ENCODE peak calls at places on chromosome 6, in eight cellular contexts. G is heart left ventricle, L is uterus, E is esophagus squamous epithelium, U is IMR-90, H is HepG2, N is endothelial cell of umbilical vein, I is stomach. F is an unnamed sample. For H3K4me1, the result is how much of the 10 kb centered on the place peaks cover.

GRCh38 chr6:113856571-113857564 is at the start of gene MARCKS:
- DNase-seq in G (peak), L (peak), E (peak), U (peak), H (peak), N (peak), I (peak), F (peak)

GRCh38 chr6:15501806-15502450 is 160.9 kb downstream of the DTNBP1 start:
- DNase-seq in G (peak), L (peak), E (no peak), U (peak), H (no peak), N (peak), I (no peak), F (peak)

GRCh38 chr6:44043479-44044153 is 83.6 kb downstream of the MRPL14 start:
- DNase-seq in G (peak), L (peak), E (no peak), U (peak), H (no peak), N (no peak), I (no peak), F (peak)

GRCh38 chr6:81897793-81898192 is 145.3 kb upstream of the TENT5A start:
- DNase-seq in G (no peak), L (no peak), E (no peak), U (no peak), H (peak), N (no peak), I (no peak), F (no peak)

GRCh38 chr6:89984926-89985743 is 90.9 kb downstream of the GJA10 start:
- DNase-seq in G (peak), L (no peak), E (no peak), U (peak), H (no peak), N (no peak), I (no peak), F (peak)

GRCh38 chr6:37306026-37306425 is 47.8 kb upstream of the RNF8 start:
- DNase-seq in G (no peak), L (no peak), E (no peak), U (no peak), H (no peak), N (no peak), I (no peak), F (no peak)

GRCh38 chr6:168150551-168151444 is 71.8 kb upstream of the FRMD1 start:
- DNase-seq in G (no peak), L (no peak), E (no peak), U (no peak), H (no peak), N (no peak), I (no peak), F (no peak)

GRCh38 chr6:6004147-6004995 is 2.4 kb downstream of the NRN1 start:
- DNase-seq in G (no peak), L (no peak), E (no peak), U (no peak), H (no peak), N (peak), I (no peak), F (no peak)

GRCh38 chr6:136609878-136610706 is 59.9 kb upstream of the MAP7 start:
- DNase-seq in G (no peak), L (peak), E (no peak), U (peak), H (peak), N (peak), I (peak), F (no peak)

GRCh38 chr6:484086-484728 is 92.7 kb downstream of the IRF4 start:
- DNase-seq in G (no peak), L (no peak), E (no peak), U (peak), H (no peak), N (no peak), I (no peak), F (no peak)

GRCh38 chr6:84528201-84528600 is 236.2 kb downstream of the TBX18 start:
- DNase-seq in G (no peak), L (no peak), E (no peak), U (no peak), H (no peak), N (no peak), I (no peak), F (no peak)

GRCh38 chr6:57267586-57268293 is 45.6 kb upstream of the RAB23 start:
- DNase-seq in G (peak), L (no peak), E (no peak), U (peak), H (peak), N (peak), I (peak), F (peak)

GRCh38 chr6:48318670-48319069 is 207.7 kb upstream of the PTCHD4 start:
- DNase-seq in G (no peak), L (no peak), E (no peak), U (peak), H (no peak), N (peak), I (no peak), F (no peak)

GRCh38 chr6:23661549-23661948 is 464.5 kb upstream of the NRSN1 start:
- DNase-seq in G (no peak), L (no peak), E (no peak), U (no peak), H (no peak), N (no peak), I (no peak), F (no peak)

GRCh38 chr6:23659125-23659524 is 466.9 kb upstream of the NRSN1 start:
- DNase-seq in G (no peak), L (no peak), E (no peak), U (peak), H (peak), N (no peak), I (no peak), F (no peak)

DNA sequence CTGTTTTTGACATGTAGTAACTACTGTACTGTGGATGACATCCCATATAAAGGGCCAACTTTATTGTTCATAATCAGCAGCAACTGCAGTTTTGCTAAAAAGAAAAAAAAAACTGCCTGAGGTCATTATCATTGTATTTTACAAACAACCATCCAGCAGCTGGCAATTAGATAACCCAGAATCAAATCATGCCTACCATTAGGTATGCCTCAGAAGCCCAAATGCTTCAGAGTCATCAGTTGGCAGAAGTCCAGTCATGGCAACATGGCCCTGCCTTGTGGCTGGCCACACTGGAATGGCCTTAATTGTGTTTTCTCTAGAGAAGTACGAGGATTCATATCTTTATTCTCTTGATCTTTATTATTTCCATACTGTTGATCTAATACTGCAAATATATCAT is 462.4 kb upstream of the NRSN1 start:
- DNase-seq in G (no peak), L (no peak), E (no peak), U (no peak), H (no peak), N (no peak), I (no peak), F (no peak)
- H3K4me1 ChIP-seq in G (under half), L (under half), E (under half), U (under half), H (under half), N (under half), I (under half), F (under half)

DNA sequence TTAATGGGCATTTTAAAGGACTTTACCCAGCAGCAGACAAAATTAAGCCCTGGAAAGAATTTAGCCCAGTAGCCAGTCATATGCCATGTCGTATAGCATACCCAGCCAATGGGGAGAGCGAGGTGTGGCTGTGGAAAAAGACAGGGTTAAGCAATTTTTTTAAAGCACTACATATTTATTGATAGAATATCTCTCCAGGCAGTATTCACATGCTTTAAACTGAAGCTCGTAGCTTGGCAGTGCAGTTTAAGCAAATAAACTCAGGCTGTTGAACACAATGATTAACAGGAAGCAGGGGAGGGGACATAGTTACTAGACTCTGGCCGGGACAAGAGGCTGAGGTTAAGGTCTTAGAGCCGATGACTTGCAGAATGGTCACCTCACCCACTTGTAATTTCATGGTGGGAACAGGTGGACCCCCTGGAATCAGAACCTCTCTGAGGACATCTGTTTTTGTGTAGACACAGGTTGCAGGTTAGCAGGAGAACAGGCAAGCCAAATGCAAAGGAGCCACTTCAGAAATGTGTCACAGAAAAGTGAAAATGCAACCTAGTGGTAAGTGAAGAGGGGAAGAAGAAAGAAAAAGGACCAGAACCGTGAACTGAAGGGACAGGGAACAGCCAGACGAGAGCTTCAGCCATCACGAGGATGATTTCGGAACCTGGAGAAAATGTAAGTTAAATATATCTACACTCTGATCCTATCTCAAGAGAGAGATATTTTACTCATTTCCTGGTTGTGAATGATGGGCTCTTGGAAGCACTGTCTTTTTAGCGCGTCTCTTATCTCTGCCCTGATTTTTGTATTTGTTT is 7.2 kb downstream of the GCNT2 start:
- DNase-seq in G (no peak), L (no peak), E (no peak), U (peak), H (peak), N (peak), I (peak), F (no peak)
- H3K27ac ChIP-seq in G (peak), L (peak), E (peak), U (peak), H (peak), N (peak), I (peak), F (no peak)

DNA sequence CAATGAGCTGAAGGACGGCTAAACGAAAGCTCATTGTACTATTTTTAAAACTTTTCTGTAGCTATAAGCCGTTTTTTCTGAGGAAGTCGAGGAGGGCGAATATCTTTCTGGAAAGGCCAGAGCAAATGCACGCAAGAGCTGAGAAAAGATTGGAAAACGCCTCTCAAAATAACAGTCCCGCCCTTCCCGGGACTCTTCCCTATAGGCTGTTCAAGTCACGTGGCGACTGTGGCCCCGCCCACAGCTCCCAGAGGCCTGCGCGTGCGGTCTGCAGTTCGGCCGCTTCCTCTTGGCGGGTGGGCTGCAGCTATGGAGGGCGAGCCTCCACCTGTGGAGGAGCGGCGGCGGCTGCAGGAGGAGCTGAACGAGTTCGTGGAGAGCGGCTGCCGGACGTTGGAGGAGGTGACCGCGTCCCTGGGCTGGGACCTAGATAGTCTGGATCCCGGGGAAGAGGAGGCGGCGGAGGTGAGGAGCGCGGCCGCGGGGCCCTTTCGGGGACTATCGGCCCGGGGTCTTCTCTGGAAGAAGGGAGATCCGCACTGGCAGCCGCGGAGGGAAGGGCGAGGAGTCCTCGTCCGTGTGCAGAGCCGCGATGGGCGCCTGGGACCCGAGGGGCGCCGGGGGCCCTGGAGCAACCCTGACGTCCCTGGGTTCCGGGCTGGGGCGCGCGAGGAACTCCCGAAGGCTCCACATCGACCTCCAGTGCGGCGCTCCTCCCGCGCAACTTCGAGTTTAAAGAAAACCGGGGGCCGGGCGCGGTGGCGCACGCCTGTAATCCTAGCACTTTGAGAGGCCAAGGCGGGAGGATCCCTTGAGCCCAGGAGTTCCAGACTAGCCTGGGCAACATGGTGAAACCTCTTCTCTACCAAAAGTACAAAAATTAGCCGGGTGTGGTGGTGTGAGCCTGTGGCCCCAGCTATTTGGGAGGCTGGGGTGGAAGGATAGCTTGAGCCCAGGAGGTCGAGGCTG is at the start of gene SNRNP48:
- DNase-seq in G (peak), L (peak), E (peak), U (peak), H (peak), N (peak), I (peak), F (peak)
- TF ChIP-seq POLR2A in G (peak), L (peak), E (peak), U (no peak), H (peak), N (peak), I (peak), F (peak)

GRCh38 chr6:156953478-156954146 is 176.4 kb downstream of the ARID1B start:
- DNase-seq in G (no peak), L (no peak), E (no peak), U (peak), H (peak), N (peak), I (no peak), F (peak)
- H3K4me1 ChIP-seq in G (half or more), L (under half), E (under half), U (under half), H (under half), N (under half), I (half or more), F (under half)

GRCh38 chr6:155121699-155122098 is 126.6 kb downstream of the TIAM2 start:
- DNase-seq in G (no peak), L (peak), E (no peak), U (no peak), H (no peak), N (no peak), I (no peak), F (no peak)

GRCh38 chr6:155123520-155123919 is 128.4 kb downstream of the TIAM2 start:
- DNase-seq in G (no peak), L (no peak), E (no peak), U (no peak), H (peak), N (no peak), I (no peak), F (no peak)

GRCh38 chr6:155120034-155120433 is 124.9 kb downstream of the TIAM2 start:
- DNase-seq in G (no peak), L (no peak), E (no peak), U (no peak), H (no peak), N (no peak), I (no peak), F (no peak)

GRCh38 chr6:155125916-155126315 is 130.8 kb downstream of the TIAM2 start:
- DNase-seq in G (no peak), L (no peak), E (no peak), U (peak), H (no peak), N (no peak), I (no peak), F (no peak)

GRCh38 chr6:155122199-155122950 is 127.3 kb downstream of the TIAM2 start:
- DNase-seq in G (no peak), L (no peak), E (no peak), U (no peak), H (no peak), N (no peak), I (no peak), F (no peak)
- H3K27ac ChIP-seq in G (no peak), L (peak), E (no peak), U (no peak), H (no peak), N (no peak), I (no peak), F (no peak)

GRCh38 chr6:147211831-147212230 is 7.6 kb downstream of the STXBP5 start:
- DNase-seq in G (no peak), L (no peak), E (no peak), U (no peak), H (no peak), N (no peak), I (no peak), F (no peak)
- TF ChIP-seq POLR2A in G (no peak), L (no peak), E (no peak), U (no peak), H (no peak), N (no peak), I (no peak), F (no peak)

GRCh38 chr6:149318581-149319286 is 1.2 kb downstream of the TAB2 start:
- DNase-seq in G (no peak), L (no peak), E (no peak), U (no peak), H (peak), N (peak), I (no peak), F (no peak)

GRCh38 chr6:149323353-149323752 is 5.8 kb downstream of the TAB2 start:
- DNase-seq in G (no peak), L (no peak), E (no peak), U (no peak), H (no peak), N (no peak), I (no peak), F (no peak)

GRCh38 chr6:149317656-149318571 is at the start of gene TAB2:
- DNase-seq in G (peak), L (peak), E (no peak), U (no peak), H (no peak), N (peak), I (peak), F (no peak)

GRCh38 chr6:149319413-149319812 is 1.9 kb downstream of the TAB2 start:
- DNase-seq in G (no peak), L (no peak), E (no peak), U (no peak), H (no peak), N (peak), I (no peak), F (no peak)

DNA sequence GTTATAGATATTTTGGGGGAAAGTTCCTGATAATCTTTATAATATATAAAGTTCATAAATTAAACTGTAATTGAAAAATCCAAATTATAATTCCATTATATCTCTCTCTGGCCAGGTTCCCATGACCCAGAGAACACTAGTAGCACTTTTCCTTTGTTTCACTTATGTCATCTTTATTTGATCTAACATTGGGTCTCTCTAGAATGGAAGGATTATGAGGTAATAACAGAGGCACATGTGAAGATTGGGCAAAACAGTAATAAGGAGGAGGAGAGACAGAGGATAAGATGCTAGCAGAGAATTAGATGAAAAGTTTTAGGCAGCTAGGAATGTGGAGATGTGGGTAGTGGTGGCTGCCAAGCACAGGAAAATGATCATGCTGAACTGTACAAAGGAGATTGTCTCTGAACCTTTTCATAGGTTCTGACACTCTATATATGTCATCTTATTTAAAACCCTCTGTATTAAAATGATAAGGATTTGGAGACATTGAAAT is 3.3 kb downstream of the TAB2 start:
- DNase-seq in G (no peak), L (no peak), E (no peak), U (no peak), H (no peak), N (no peak), I (no peak), F (no peak)
- H3K4me1 ChIP-seq in G (half or more), L (under half), E (under half), U (under half), H (under half), N (under half), I (half or more), F (half or more)

GRCh38 chr6:158737082-158737709 is 82.0 kb downstream of the EZR start:
- DNase-seq in G (no peak), L (no peak), E (no peak), U (no peak), H (no peak), N (no peak), I (no peak), F (no peak)

GRCh38 chr6:158737710-158738615 is 81.2 kb downstream of the EZR start:
- DNase-seq in G (no peak), L (no peak), E (no peak), U (peak), H (no peak), N (no peak), I (no peak), F (peak)

GRCh38 chr6:158739673-158740072 is 79.5 kb downstream of the EZR start:
- DNase-seq in G (no peak), L (no peak), E (no peak), U (no peak), H (no peak), N (no peak), I (no peak), F (no peak)

GRCh38 chr6:158744986-158745430 is 74.2 kb downstream of the EZR start:
- DNase-seq in G (no peak), L (no peak), E (no peak), U (no peak), H (no peak), N (no peak), I (no peak), F (no peak)

DNA sequence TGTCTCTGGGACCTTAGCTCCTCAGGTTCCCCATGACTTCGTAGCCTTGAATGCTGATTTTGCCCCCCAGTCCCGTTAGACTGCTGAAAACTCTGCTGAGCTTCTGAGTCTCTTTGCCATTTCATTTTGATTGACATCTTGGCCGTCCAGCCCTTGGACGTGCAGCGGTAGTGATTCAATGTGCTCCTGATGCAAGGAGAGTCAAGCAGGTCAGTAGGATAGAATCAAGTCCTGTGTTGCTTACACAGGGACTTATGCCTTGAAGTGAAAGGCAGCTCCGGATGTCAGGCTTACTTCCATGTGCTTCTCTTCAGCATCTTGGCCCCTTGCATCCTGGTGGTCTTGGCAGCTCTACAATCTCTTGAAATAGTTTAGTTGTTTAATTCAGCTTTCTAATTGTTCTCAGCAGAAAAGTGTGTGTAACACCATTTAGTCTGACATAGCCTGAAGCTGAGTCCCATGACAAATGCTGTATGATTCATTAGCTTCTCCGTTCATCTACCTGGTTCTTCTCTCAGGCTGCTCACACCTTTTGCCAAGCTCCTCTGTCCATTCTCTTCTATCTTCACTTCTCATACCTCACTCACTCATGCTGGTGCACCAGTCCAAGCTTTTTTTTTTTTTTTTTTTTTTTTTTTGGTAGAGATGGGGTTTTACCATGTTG is 76.0 kb downstream of the EZR start:
- DNase-seq in G (no peak), L (no peak), E (no peak), U (no peak), H (no peak), N (no peak), I (no peak), F (no peak)
- H3K27ac ChIP-seq in G (no peak), L (no peak), E (no peak), U (no peak), H (no peak), N (no peak), I (no peak), F (no peak)